ENCODE peak calls at places on chromosomes 4 and X, in six cellular contexts. One of them, this sample, is unnamed. For H3K36me3 and H3K27me3, the result is how much of the 10 kb centered on the place peaks cover.

GRCh38 chr4:173243917-173244658 is 75.5 kb downstream of the GALNT7 start:
- DNase-seq in CD8-positive, alpha-beta T cell: no peak
- DNase-seq in WERI-Rb-1: no peak
- DNase-seq in left ventricle myocardium inferior: no peak
- DNase-seq in stomach: no peak
- DNase-seq in fibroblast of lung: no peak
- DNase-seq in this sample: no peak

GRCh38 chr4:33160126-33160525 is 2440.0 kb downstream of the PCDH7 start:
- DNase-seq in CD8-positive, alpha-beta T cell: no peak
- DNase-seq in WERI-Rb-1: peak
- DNase-seq in left ventricle myocardium inferior: no peak
- DNase-seq in stomach: no peak
- DNase-seq in fibroblast of lung: peak
- DNase-seq in this sample: peak

GRCh38 chr4:147620315-147620714 is 3.1 kb downstream of the TMEM184C start:
- DNase-seq in CD8-positive, alpha-beta T cell: no peak
- DNase-seq in WERI-Rb-1: no peak
- DNase-seq in left ventricle myocardium inferior: no peak
- DNase-seq in stomach: no peak
- DNase-seq in fibroblast of lung: no peak
- DNase-seq in this sample: no peak

GRCh38 chr4:12244949-12245348 is 816.3 kb upstream of the HS3ST1 start:
- DNase-seq in CD8-positive, alpha-beta T cell: no peak
- DNase-seq in WERI-Rb-1: no peak
- DNase-seq in left ventricle myocardium inferior: no peak
- DNase-seq in stomach: no peak
- DNase-seq in fibroblast of lung: no peak
- DNase-seq in this sample: no peak

GRCh38 chr4:113768952-113769351 is 7.4 kb upstream of the CAMK2D start:
- DNase-seq in CD8-positive, alpha-beta T cell: no peak
- DNase-seq in WERI-Rb-1: no peak
- DNase-seq in left ventricle myocardium inferior: no peak
- DNase-seq in stomach: no peak
- DNase-seq in fibroblast of lung: no peak
- DNase-seq in this sample: no peak

GRCh38 chr4:26719954-26720552 is 136.2 kb downstream of the TBC1D19 start:
- DNase-seq in CD8-positive, alpha-beta T cell: no peak
- DNase-seq in WERI-Rb-1: no peak
- DNase-seq in left ventricle myocardium inferior: no peak
- DNase-seq in stomach: no peak
- DNase-seq in fibroblast of lung: peak
- DNase-seq in this sample: peak

GRCh38 chr4:55503164-55503563 is 43.5 kb downstream of the CLOCK start:
- DNase-seq in CD8-positive, alpha-beta T cell: no peak
- DNase-seq in WERI-Rb-1: no peak
- DNase-seq in left ventricle myocardium inferior: no peak
- DNase-seq in stomach: no peak
- DNase-seq in fibroblast of lung: peak
- DNase-seq in this sample: peak

GRCh38 chrX:9707306-9708015 is 58.2 kb downstream of the GPR143 start:
- DNase-seq in CD8-positive, alpha-beta T cell: no peak
- DNase-seq in WERI-Rb-1: no peak
- DNase-seq in left ventricle myocardium inferior: no peak
- DNase-seq in stomach: no peak
- DNase-seq in fibroblast of lung: no peak
- DNase-seq in this sample: no peak

GRCh38 chr4:137923494-137923893 is 318.7 kb downstream of the SLC7A11 start:
- DNase-seq in CD8-positive, alpha-beta T cell: no peak
- DNase-seq in WERI-Rb-1: no peak
- DNase-seq in left ventricle myocardium inferior: no peak
- DNase-seq in stomach: no peak
- DNase-seq in fibroblast of lung: no peak
- DNase-seq in this sample: no peak

GRCh38 chr4:183989471-183989870 is 84.4 kb downstream of the STOX2 start:
- DNase-seq in CD8-positive, alpha-beta T cell: no peak
- DNase-seq in WERI-Rb-1: no peak
- DNase-seq in left ventricle myocardium inferior: no peak
- DNase-seq in stomach: no peak
- DNase-seq in fibroblast of lung: peak
- DNase-seq in this sample: peak

GRCh38 chrX:15366507-15367352 is 17.5 kb downstream of the VEGFD start:
- DNase-seq in CD8-positive, alpha-beta T cell: no peak
- DNase-seq in WERI-Rb-1: no peak
- DNase-seq in left ventricle myocardium inferior: no peak
- DNase-seq in stomach: no peak
- DNase-seq in fibroblast of lung: no peak
- DNase-seq in this sample: no peak

GRCh38 chr4:69120869-69121268 is 24.6 kb downstream of the UGT2B7 start:
- DNase-seq in CD8-positive, alpha-beta T cell: no peak
- DNase-seq in WERI-Rb-1: no peak
- DNase-seq in left ventricle myocardium inferior: no peak
- DNase-seq in stomach: no peak
- DNase-seq in fibroblast of lung: no peak
- DNase-seq in this sample: peak

GRCh38 chrX:72272868-72273267 is 4.2 kb downstream of the RPS4X start:
- DNase-seq in CD8-positive, alpha-beta T cell: no peak
- DNase-seq in WERI-Rb-1: no peak
- DNase-seq in left ventricle myocardium inferior: no peak
- DNase-seq in stomach: no peak
- DNase-seq in fibroblast of lung: no peak
- DNase-seq in this sample: peak

GRCh38 chrX:28659269-28659668 is 72.0 kb downstream of the IL1RAPL1 start:
- DNase-seq in CD8-positive, alpha-beta T cell: no peak
- DNase-seq in WERI-Rb-1: no peak
- DNase-seq in left ventricle myocardium inferior: no peak
- DNase-seq in stomach: no peak
- DNase-seq in fibroblast of lung: no peak
- DNase-seq in this sample: no peak

GRCh38 chr4:149293233-149293632 is 522.4 kb downstream of the IQCM start:
- DNase-seq in CD8-positive, alpha-beta T cell: no peak
- DNase-seq in WERI-Rb-1: no peak
- DNase-seq in left ventricle myocardium inferior: no peak
- DNase-seq in stomach: no peak
- DNase-seq in fibroblast of lung: peak
- DNase-seq in this sample: no peak

GRCh38 chr4:171378323-171378722 is 434.9 kb upstream of the GALNTL6 start:
- DNase-seq in CD8-positive, alpha-beta T cell: no peak
- DNase-seq in WERI-Rb-1: no peak
- DNase-seq in left ventricle myocardium inferior: no peak
- DNase-seq in stomach: no peak
- DNase-seq in fibroblast of lung: no peak
- DNase-seq in this sample: peak

GRCh38 chr4:80196259-80197131 is 808 bp upstream of the PRDM8 start:
- DNase-seq in CD8-positive, alpha-beta T cell: no peak
- DNase-seq in WERI-Rb-1: peak
- DNase-seq in left ventricle myocardium inferior: no peak
- DNase-seq in stomach: no peak
- DNase-seq in fibroblast of lung: no peak
- DNase-seq in this sample: no peak

GRCh38 chr4:99965173-99965572 is 15.1 kb upstream of the H2AZ1 start:
- DNase-seq in CD8-positive, alpha-beta T cell: no peak
- DNase-seq in WERI-Rb-1: no peak
- DNase-seq in left ventricle myocardium inferior: no peak
- DNase-seq in stomach: no peak
- DNase-seq in fibroblast of lung: no peak
- DNase-seq in this sample: no peak

GRCh38 chr4:3377557-3377956 is 64.2 kb upstream of the HGFAC start:
- DNase-seq in CD8-positive, alpha-beta T cell: no peak
- DNase-seq in WERI-Rb-1: no peak
- DNase-seq in left ventricle myocardium inferior: no peak
- DNase-seq in stomach: no peak
- DNase-seq in fibroblast of lung: no peak
- DNase-seq in this sample: no peak

GRCh38 chr4:23889814-23890269 is at the start of gene PPARGC1A:
- DNase-seq in CD8-positive, alpha-beta T cell: no peak
- DNase-seq in WERI-Rb-1: peak
- DNase-seq in left ventricle myocardium inferior: peak
- DNase-seq in stomach: peak
- DNase-seq in fibroblast of lung: peak
- DNase-seq in this sample: no peak

GRCh38 chrX:74520291-74520690 is 94.1 kb downstream of the RLIM start:
- DNase-seq in CD8-positive, alpha-beta T cell: no peak
- DNase-seq in WERI-Rb-1: no peak
- DNase-seq in left ventricle myocardium inferior: no peak
- DNase-seq in stomach: no peak
- DNase-seq in fibroblast of lung: no peak
- DNase-seq in this sample: no peak

GRCh38 chr4:8255698-8256441 is 13.7 kb upstream of the HTRA3 start:
- DNase-seq in CD8-positive, alpha-beta T cell: no peak
- DNase-seq in WERI-Rb-1: no peak
- DNase-seq in left ventricle myocardium inferior: no peak
- DNase-seq in stomach: no peak
- DNase-seq in fibroblast of lung: peak
- DNase-seq in this sample: no peak

GRCh38 chr4:152072001-152072485 is 311.2 kb upstream of the GATB start:
- DNase-seq in CD8-positive, alpha-beta T cell: no peak
- DNase-seq in WERI-Rb-1: peak
- DNase-seq in left ventricle myocardium inferior: peak
- DNase-seq in stomach: no peak
- DNase-seq in fibroblast of lung: no peak
- DNase-seq in this sample: no peak

GRCh38 chr4:112083587-112084347 is 61.5 kb upstream of the FAM241A start:
- DNase-seq in CD8-positive, alpha-beta T cell: no peak
- DNase-seq in WERI-Rb-1: no peak
- DNase-seq in left ventricle myocardium inferior: no peak
- DNase-seq in stomach: no peak
- DNase-seq in fibroblast of lung: no peak
- DNase-seq in this sample: peak

GRCh38 chrX:118346258-118347094 is 570 bp downstream of the WDR44 start:
- DNase-seq in CD8-positive, alpha-beta T cell: peak
- DNase-seq in WERI-Rb-1: peak
- DNase-seq in left ventricle myocardium inferior: peak
- DNase-seq in stomach: peak
- DNase-seq in fibroblast of lung: no peak
- DNase-seq in this sample: no peak

GRCh38 chr4:168731706-168732414 is 235.0 kb downstream of the PALLD start:
- DNase-seq in CD8-positive, alpha-beta T cell: no peak
- DNase-seq in WERI-Rb-1: no peak
- DNase-seq in left ventricle myocardium inferior: no peak
- DNase-seq in stomach: no peak
- DNase-seq in fibroblast of lung: no peak
- DNase-seq in this sample: no peak

GRCh38 chr4:76681996-76682395 is 215.9 kb downstream of the SOWAHB start:
- DNase-seq in CD8-positive, alpha-beta T cell: no peak
- DNase-seq in WERI-Rb-1: no peak
- DNase-seq in left ventricle myocardium inferior: no peak
- DNase-seq in stomach: no peak
- DNase-seq in fibroblast of lung: no peak
- DNase-seq in this sample: no peak

GRCh38 chr4:108446554-108446953 is 173.8 kb upstream of the RPL34 start:
- DNase-seq in CD8-positive, alpha-beta T cell: no peak
- DNase-seq in WERI-Rb-1: no peak
- DNase-seq in left ventricle myocardium inferior: no peak
- DNase-seq in stomach: no peak
- DNase-seq in fibroblast of lung: no peak
- DNase-seq in this sample: no peak

GRCh38 chr4:185035284-185035683 is 17.0 kb downstream of the HELT start:
- DNase-seq in CD8-positive, alpha-beta T cell: no peak
- DNase-seq in WERI-Rb-1: no peak
- DNase-seq in left ventricle myocardium inferior: no peak
- DNase-seq in stomach: no peak
- DNase-seq in fibroblast of lung: no peak
- DNase-seq in this sample: no peak

GRCh38 chr4:75673027-75673958 is at the start of gene G3BP2:
- DNase-seq in CD8-positive, alpha-beta T cell: peak
- DNase-seq in WERI-Rb-1: peak
- DNase-seq in left ventricle myocardium inferior: peak
- DNase-seq in stomach: peak
- DNase-seq in fibroblast of lung: peak
- DNase-seq in this sample: peak
- TF ChIP-seq CTCF in CD8-positive, alpha-beta T cell: no peak
- TF ChIP-seq CTCF in WERI-Rb-1: no peak
- TF ChIP-seq CTCF in left ventricle myocardium inferior: no peak
- TF ChIP-seq CTCF in stomach: no peak
- TF ChIP-seq CTCF in fibroblast of lung: no peak
- TF ChIP-seq CTCF in this sample: no peak

DNA sequence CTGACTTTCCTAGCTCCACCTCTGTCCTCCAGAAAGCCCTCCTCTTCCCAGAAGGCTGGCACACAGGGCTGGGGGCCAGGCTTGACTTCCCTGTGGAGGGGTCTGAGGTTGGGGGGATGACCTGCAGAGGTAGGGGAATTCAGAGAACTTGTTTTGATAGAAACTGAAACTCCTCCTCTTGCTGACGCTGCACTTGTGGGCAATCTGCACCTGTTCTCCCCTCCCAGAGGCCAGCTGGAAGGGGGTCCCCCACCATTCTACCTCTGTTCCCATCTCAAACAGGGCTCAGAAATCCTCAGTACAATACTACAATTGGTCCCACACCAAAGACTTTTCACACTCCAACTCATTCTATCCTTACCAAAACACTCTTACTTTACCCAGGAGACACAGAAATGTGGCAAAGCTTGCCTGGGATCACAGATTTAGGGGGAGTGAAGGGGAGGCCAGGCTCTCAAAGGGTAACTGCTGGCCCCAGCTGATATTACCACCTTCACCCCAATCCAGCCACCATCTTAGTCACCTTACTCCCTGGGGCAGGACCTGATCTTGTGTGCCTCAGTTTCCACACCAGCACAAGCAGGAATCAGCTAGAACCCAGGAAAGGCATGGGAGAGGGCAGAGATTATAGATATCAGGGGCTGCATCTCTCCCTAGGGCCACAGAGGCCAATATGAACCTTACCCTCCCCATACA is 18.5 kb downstream of the OTUD5 start:
- DNase-seq in CD8-positive, alpha-beta T cell: peak
- DNase-seq in WERI-Rb-1: no peak
- DNase-seq in left ventricle myocardium inferior: no peak
- DNase-seq in stomach: no peak
- DNase-seq in fibroblast of lung: no peak
- DNase-seq in this sample: no peak
- H3K36me3 ChIP-seq in CD8-positive, alpha-beta T cell: under half
- H3K36me3 ChIP-seq in WERI-Rb-1: under half
- H3K36me3 ChIP-seq in left ventricle myocardium inferior: under half
- H3K36me3 ChIP-seq in stomach: under half
- H3K36me3 ChIP-seq in fibroblast of lung: under half
- H3K36me3 ChIP-seq in this sample: under half

GRCh38 chrX:140822861-140823260 is 113.3 kb downstream of the LINC00632 start:
- DNase-seq in CD8-positive, alpha-beta T cell: no peak
- DNase-seq in WERI-Rb-1: no peak
- DNase-seq in left ventricle myocardium inferior: no peak
- DNase-seq in stomach: no peak
- DNase-seq in fibroblast of lung: no peak
- DNase-seq in this sample: no peak
- H3K27me3 ChIP-seq in CD8-positive, alpha-beta T cell: under half
- H3K27me3 ChIP-seq in WERI-Rb-1: half or more
- H3K27me3 ChIP-seq in left ventricle myocardium inferior: under half
- H3K27me3 ChIP-seq in stomach: under half
- H3K27me3 ChIP-seq in fibroblast of lung: under half
- H3K27me3 ChIP-seq in this sample: under half

DNA sequence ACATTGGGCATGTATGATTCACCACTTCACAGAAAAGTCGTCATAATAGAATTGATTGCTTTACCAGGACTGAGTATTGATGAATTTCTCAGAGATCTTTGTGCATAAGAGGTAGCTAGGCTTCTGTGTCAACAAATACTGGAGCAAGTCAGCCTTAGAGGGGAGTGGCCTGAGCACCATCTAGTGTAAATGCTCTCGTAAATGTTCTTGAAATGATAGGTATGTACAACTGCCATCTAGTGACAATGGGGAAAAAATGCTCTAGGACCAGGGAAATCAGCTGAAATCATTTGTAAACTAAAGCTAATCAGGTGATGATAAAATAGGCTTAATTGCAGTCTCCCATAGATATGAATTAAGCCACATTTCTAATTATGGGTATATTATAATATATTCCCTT is 309.4 kb upstream of the FMR1 start:
- DNase-seq in CD8-positive, alpha-beta T cell: no peak
- DNase-seq in WERI-Rb-1: no peak
- DNase-seq in left ventricle myocardium inferior: no peak
- DNase-seq in stomach: no peak
- DNase-seq in fibroblast of lung: no peak
- DNase-seq in this sample: peak
- TF ChIP-seq CTCF in CD8-positive, alpha-beta T cell: no peak
- TF ChIP-seq CTCF in WERI-Rb-1: no peak
- TF ChIP-seq CTCF in left ventricle myocardium inferior: no peak
- TF ChIP-seq CTCF in stomach: no peak
- TF ChIP-seq CTCF in fibroblast of lung: no peak
- TF ChIP-seq CTCF in this sample: no peak